ENCODE peak calls at places on chromosome 11, in nine cellular contexts. D, F, V, Y, Z, I, R, U and C are unnamed samples.
A peak's percentile ranks its signal among the peaks of the same experiment; 100 is the strongest.

GRCh38 chr11:86978756-86979608 is 23.8 kb upstream of the FZD4 start:
- DNase-seq in D (peak; percentile 39), F (peak; percentile 78), V (no peak), Y (no peak), Z (peak; percentile 56), I (no peak), R (peak; percentile 36), U (no peak), C (no peak)

GRCh38 chr11:30983810-30984441 is 385.6 kb downstream of the DCDC1 start:
- DNase-seq in D (no peak), F (no peak), V (no peak), Y (no peak), Z (no peak), I (no peak), R (no peak), U (no peak), C (no peak)

GRCh38 chr11:46348986-46349401 is 1.7 kb downstream of the DGKZ start:
- DNase-seq in D (no peak), F (no peak), V (peak; percentile 89), Y (no peak), Z (no peak), I (no peak), R (no peak), U (no peak), C (no peak)

GRCh38 chr11:30424851-30425250 is 101.9 kb downstream of the ARL14EP start:
- DNase-seq in D (no peak), F (no peak), V (no peak), Y (no peak), Z (no peak), I (no peak), R (no peak), U (no peak), C (no peak)

GRCh38 chr11:78812513-78813293 is 238.0 kb upstream of the NARS2 start:
- DNase-seq in D (no peak), F (peak; percentile 59), V (no peak), Y (no peak), Z (no peak), I (no peak), R (no peak), U (peak; percentile 47), C (no peak)

GRCh38 chr11:109864161-109864661 is 229.0 kb upstream of the ZC3H12C start:
- DNase-seq in D (no peak), F (no peak), V (no peak), Y (no peak), Z (no peak), I (no peak), R (no peak), U (no peak), C (no peak)

GRCh38 chr11:94876222-94876621 is 97.1 kb downstream of the CWC15 start:
- DNase-seq in D (no peak), F (no peak), V (no peak), Y (no peak), Z (no peak), I (no peak), R (no peak), U (no peak), C (no peak)

GRCh38 chr11:130636672-130637463 is 188.4 kb downstream of the ADAMTS15 start:
- DNase-seq in D (no peak), F (peak; percentile 69), V (no peak), Y (no peak), Z (peak; percentile 95), I (no peak), R (peak; percentile 95), U (no peak), C (no peak)

GRCh38 chr11:62298975-62299374 is at the start of gene SCGB1D4:
- DNase-seq in D (no peak), F (no peak), V (no peak), Y (no peak), Z (no peak), I (no peak), R (no peak), U (no peak), C (no peak)

GRCh38 chr11:10688401-10688800 is 5.2 kb downstream of the IRAG1 start:
- DNase-seq in D (no peak), F (no peak), V (no peak), Y (no peak), Z (no peak), I (no peak), R (peak; percentile 90), U (no peak), C (no peak)

GRCh38 chr11:46541593-46542371 is 52.0 kb downstream of the AMBRA1 start:
- DNase-seq in D (peak; percentile 27), F (no peak), V (no peak), Y (no peak), Z (peak; percentile 42), I (no peak), R (no peak), U (no peak), C (no peak)

GRCh38 chr11:72088076-72088806 is 7.6 kb downstream of the LRRC51 start:
- DNase-seq in D (no peak), F (no peak), V (no peak), Y (no peak), Z (no peak), I (no peak), R (no peak), U (no peak), C (no peak)
- H3K27ac ChIP-seq in D (no peak overlapping the region), F (no peak overlapping the region), V (no peak overlapping the region), Y (no peak overlapping the region), Z (no peak overlapping the region), I (no peak overlapping the region), R (no peak overlapping the region), U (no peak overlapping the region), C (no peak overlapping the region)

DNA sequence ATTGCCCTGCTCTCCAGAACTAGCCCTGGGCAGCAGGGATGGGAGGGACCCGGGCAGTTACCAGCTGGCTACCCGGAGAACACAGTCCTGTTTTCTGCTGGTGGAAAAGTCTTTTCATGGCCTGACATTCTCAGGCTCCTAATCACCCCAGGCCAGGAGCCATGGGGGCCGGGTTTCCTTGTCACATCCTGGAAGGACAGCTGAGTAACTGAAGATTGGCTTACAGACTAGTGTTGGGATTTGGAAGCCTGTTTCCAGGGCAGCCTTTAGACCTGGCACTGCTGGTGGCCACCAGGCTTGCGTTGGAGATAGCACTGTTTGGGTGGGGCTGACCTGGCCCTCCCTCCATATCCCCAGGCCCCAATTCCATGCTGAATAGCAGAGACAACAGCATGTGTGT is 349.0 kb downstream of the CTTN start:
- DNase-seq in D (no peak), F (no peak), V (peak; percentile 61), Y (no peak), Z (no peak), I (no peak), R (no peak), U (no peak), C (no peak)
- H3K27ac ChIP-seq in D (no peak overlapping the region), F (no peak overlapping the region), V (no peak overlapping the region), Y (no peak overlapping the region), Z (no peak overlapping the region), I (no peak overlapping the region), R (no peak overlapping the region), U (no peak overlapping the region), C (no peak overlapping the region)

GRCh38 chr11:65916391-65916790 is 2.5 kb downstream of the C11orf68 start:
- DNase-seq in D (no peak), F (no peak), V (no peak), Y (no peak), Z (no peak), I (no peak), R (no peak), U (no peak), C (no peak)

GRCh38 chr11:65917077-65917433 is 1.8 kb downstream of the C11orf68 start:
- DNase-seq in D (no peak), F (no peak), V (no peak), Y (no peak), Z (no peak), I (no peak), R (no peak), U (no peak), C (no peak)

GRCh38 chr11:65919151-65920034 is at the start of gene DRAP1:
- DNase-seq in D (peak; percentile 99), F (peak; percentile 98), V (peak; percentile 100), Y (peak; percentile 93), Z (peak; percentile 99), I (peak; percentile 98), R (peak; percentile 97), U (peak; percentile 99), C (peak; percentile 98)

GRCh38 chr11:65918211-65919150 is at the start of gene C11orf68:
- DNase-seq in D (no peak), F (peak; percentile 25), V (no peak), Y (no peak), Z (peak; percentile 62), I (peak; percentile 43), R (peak; percentile 57), U (no peak), C (no peak)

DNA sequence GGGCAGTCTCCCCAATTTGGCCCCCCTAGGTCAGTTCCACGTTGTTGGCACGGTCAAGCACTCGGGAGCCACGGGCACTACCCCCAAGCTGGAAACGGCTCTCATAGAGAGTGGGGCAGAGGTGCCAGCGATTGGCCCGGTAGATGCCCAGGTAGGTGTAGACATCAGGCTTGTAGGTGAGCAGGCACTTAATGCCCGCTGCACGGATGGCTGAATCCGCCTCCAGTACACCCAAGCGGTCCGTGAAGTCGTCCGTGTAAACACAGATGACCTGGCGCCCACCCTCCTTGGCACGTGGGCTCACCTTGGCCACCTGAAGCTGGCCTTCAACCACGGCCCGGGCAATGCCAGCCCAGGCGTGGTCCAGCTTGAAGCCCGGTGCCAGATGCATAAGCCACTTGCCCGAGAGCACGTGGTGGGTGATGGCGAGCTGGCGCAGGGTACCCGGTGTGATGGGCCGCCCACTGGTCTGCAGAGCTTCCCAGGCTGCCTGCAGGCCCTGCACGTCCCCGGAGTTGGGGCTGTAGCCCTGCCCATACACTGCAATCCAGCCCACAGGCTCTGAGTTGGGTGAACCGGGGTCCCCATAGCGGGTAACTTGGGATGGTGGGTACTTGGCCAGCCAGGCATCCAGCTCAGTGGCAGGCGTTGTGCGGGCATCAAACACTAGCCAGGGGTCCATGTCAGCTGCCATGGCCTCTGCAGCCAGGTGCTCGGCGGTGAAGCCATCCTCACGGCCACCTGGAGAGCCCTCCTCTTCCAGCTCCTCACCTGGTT is 1.2 kb downstream of the C11orf68 start:
- DNase-seq in D (no peak), F (no peak), V (peak; percentile 85), Y (no peak), Z (no peak), I (no peak), R (no peak), U (no peak), C (peak; percentile 39)
- H3K27ac ChIP-seq in D (peak overlapping the region; percentile 99), F (peak overlapping the region; percentile 99), V (peak overlapping the region; percentile 91), Y (peak overlapping the region; percentile 99), Z (peak overlapping the region; percentile 95), I (peak overlapping the region; percentile 94), R (peak overlapping the region; percentile 92), U (no peak overlapping the region), C (peak overlapping the region; percentile 97)

DNA sequence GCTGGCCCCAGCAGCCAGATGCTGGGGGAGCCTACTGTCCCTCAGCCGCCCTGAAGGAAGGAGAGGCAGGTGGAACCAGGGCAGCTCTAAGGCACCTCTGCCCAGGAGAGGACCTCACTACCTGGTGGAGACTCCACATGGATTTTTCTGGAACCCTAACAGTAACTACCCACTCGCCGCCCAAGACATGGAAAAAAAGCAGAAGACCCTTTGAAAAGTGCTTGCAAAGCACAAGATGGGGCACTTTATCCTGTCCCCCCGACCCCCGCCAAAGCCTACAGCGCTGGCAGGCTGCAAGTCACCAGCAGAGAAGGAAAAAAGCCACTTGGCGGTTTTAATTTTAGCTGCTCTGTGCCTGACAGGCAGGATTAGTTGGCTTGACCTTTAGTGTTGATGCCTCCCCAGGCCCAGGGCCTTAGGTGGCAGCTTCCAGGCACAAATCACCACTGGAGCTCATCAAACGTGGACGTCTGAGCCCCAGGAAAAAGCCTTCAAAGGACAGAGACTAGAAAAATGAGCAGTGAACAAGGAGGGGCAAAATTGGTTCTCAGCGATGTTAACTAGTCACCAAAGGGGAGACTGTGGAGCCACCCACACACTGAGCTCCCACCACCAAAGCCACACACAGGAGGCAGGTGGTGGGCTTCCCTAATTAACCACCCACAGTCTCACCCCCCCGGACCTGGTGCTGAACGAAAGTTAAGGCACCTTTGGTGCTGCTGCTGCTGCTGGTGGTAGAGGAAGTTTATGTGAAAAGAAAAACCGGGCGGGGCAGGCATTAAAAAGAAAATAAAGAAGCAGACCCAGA is 4.2 kb upstream of the PYGM start:
- DNase-seq in D (no peak), F (no peak), V (peak; percentile 88), Y (no peak), Z (no peak), I (peak; percentile 16), R (no peak), U (no peak), C (no peak)
- H3K27ac ChIP-seq in D (peak overlapping the region; percentile 65), F (no peak overlapping the region), V (peak overlapping the region; percentile 80), Y (peak overlapping the region; percentile 53), Z (no peak overlapping the region), I (peak overlapping the region; percentile 93), R (no peak overlapping the region), U (peak overlapping the region; percentile 64), C (peak overlapping the region; percentile 33)